ENCODE peak calls at places on chromosomes 16 and 17, in five cellular contexts. One of them, this sample, is unnamed.

GRCh38 chr17:5592382-5592781 is 8.1 kb upstream of the NLRP1 start:
- DNase-seq in GM23338: peak
- DNase-seq in CD4-positive, alpha-beta T cell: no peak
- DNase-seq in CD8-positive, alpha-beta T cell: no peak
- DNase-seq in uterus: no peak
- DNase-seq in this sample: no peak

GRCh38 chr17:44557653-44558285 is 485 bp downstream of the FZD2 start:
- DNase-seq in GM23338: peak
- DNase-seq in CD4-positive, alpha-beta T cell: peak
- DNase-seq in CD8-positive, alpha-beta T cell: no peak
- DNase-seq in uterus: peak
- DNase-seq in this sample: no peak

GRCh38 chr17:5837055-5837491 is 233.1 kb upstream of the WSCD1 start:
- DNase-seq in GM23338: no peak
- DNase-seq in CD4-positive, alpha-beta T cell: no peak
- DNase-seq in CD8-positive, alpha-beta T cell: no peak
- DNase-seq in uterus: no peak
- DNase-seq in this sample: no peak

GRCh38 chr17:81324177-81324905 is 29.2 kb upstream of the SLC38A10 start:
- DNase-seq in GM23338: no peak
- DNase-seq in CD4-positive, alpha-beta T cell: no peak
- DNase-seq in CD8-positive, alpha-beta T cell: no peak
- DNase-seq in uterus: no peak
- DNase-seq in this sample: no peak

GRCh38 chr17:34366051-34366450 is 3.0 kb upstream of the CCL1 start:
- DNase-seq in GM23338: no peak
- DNase-seq in CD4-positive, alpha-beta T cell: no peak
- DNase-seq in CD8-positive, alpha-beta T cell: no peak
- DNase-seq in uterus: no peak
- DNase-seq in this sample: no peak

GRCh38 chr16:70396209-70396904 is 42.5 kb downstream of the ST3GAL2 start:
- DNase-seq in GM23338: no peak
- DNase-seq in CD4-positive, alpha-beta T cell: no peak
- DNase-seq in CD8-positive, alpha-beta T cell: no peak
- DNase-seq in uterus: no peak
- DNase-seq in this sample: no peak

GRCh38 chr17:44362964-44363612 is 565 bp downstream of the FAM171A2 start:
- DNase-seq in GM23338: peak
- DNase-seq in CD4-positive, alpha-beta T cell: no peak
- DNase-seq in CD8-positive, alpha-beta T cell: no peak
- DNase-seq in uterus: no peak
- DNase-seq in this sample: no peak

GRCh38 chr17:12765544-12765943 is 23.8 kb upstream of the ARHGAP44 start:
- DNase-seq in GM23338: no peak
- DNase-seq in CD4-positive, alpha-beta T cell: no peak
- DNase-seq in CD8-positive, alpha-beta T cell: no peak
- DNase-seq in uterus: peak
- DNase-seq in this sample: no peak

GRCh38 chr17:10663231-10663630 is 6.1 kb upstream of the MYH3 start:
- DNase-seq in GM23338: no peak
- DNase-seq in CD4-positive, alpha-beta T cell: no peak
- DNase-seq in CD8-positive, alpha-beta T cell: no peak
- DNase-seq in uterus: no peak
- DNase-seq in this sample: no peak

GRCh38 chr16:27251561-27252205 is 16.9 kb downstream of the NSMCE1 start:
- DNase-seq in GM23338: no peak
- DNase-seq in CD4-positive, alpha-beta T cell: no peak
- DNase-seq in CD8-positive, alpha-beta T cell: no peak
- DNase-seq in uterus: no peak
- DNase-seq in this sample: no peak

GRCh38 chr17:64947146-64947545 is 27.9 kb upstream of the LRRC37A3 start:
- DNase-seq in GM23338: no peak
- DNase-seq in CD4-positive, alpha-beta T cell: no peak
- DNase-seq in CD8-positive, alpha-beta T cell: no peak
- DNase-seq in uterus: no peak
- DNase-seq in this sample: no peak

GRCh38 chr17:41176744-41177387 is 1.2 kb downstream of the KRTAP4-2 start:
- DNase-seq in GM23338: no peak
- DNase-seq in CD4-positive, alpha-beta T cell: no peak
- DNase-seq in CD8-positive, alpha-beta T cell: no peak
- DNase-seq in uterus: no peak
- DNase-seq in this sample: no peak

GRCh38 chr17:82933006-82933310 is 93.1 kb upstream of the ZNF750 start:
- DNase-seq in GM23338: no peak
- DNase-seq in CD4-positive, alpha-beta T cell: no peak
- DNase-seq in CD8-positive, alpha-beta T cell: no peak
- DNase-seq in uterus: peak
- DNase-seq in this sample: no peak

GRCh38 chr17:73552300-73553088 is 91.8 kb downstream of the SDK2 start:
- DNase-seq in GM23338: no peak
- DNase-seq in CD4-positive, alpha-beta T cell: no peak
- DNase-seq in CD8-positive, alpha-beta T cell: no peak
- DNase-seq in uterus: no peak
- DNase-seq in this sample: no peak

GRCh38 chr16:67249178-67249759 is 490 bp downstream of the SLC9A5 start:
- DNase-seq in GM23338: peak
- DNase-seq in CD4-positive, alpha-beta T cell: no peak
- DNase-seq in CD8-positive, alpha-beta T cell: no peak
- DNase-seq in uterus: no peak
- DNase-seq in this sample: no peak

GRCh38 chr16:78756189-78756661 is 656.8 kb downstream of the WWOX start:
- DNase-seq in GM23338: no peak
- DNase-seq in CD4-positive, alpha-beta T cell: no peak
- DNase-seq in CD8-positive, alpha-beta T cell: no peak
- DNase-seq in uterus: no peak
- DNase-seq in this sample: no peak
- H3K27ac ChIP-seq in GM23338: no peak
- H3K27ac ChIP-seq in CD4-positive, alpha-beta T cell: no peak
- H3K27ac ChIP-seq in CD8-positive, alpha-beta T cell: no peak
- H3K27ac ChIP-seq in uterus: no peak
- H3K27ac ChIP-seq in this sample: no peak

DNA sequence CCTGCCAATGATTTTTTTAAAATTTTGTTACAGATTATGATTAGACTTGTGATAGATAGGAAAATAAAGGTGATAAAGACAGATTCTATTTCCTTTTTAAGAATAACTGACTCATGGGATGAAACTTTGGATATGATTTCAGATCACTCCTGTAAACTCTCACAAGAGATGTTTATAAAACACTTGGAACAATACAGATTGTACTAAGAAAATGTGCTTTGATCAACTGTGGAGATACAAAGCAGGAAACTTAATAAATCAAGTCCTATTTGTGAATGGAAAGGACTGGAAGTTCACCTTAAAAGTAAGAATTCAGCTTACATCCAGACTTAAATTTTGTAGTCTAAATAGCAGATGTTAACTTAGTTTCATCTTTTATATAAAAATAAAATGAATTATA is 21.5 kb downstream of the MRTFB start:
- DNase-seq in GM23338: no peak
- DNase-seq in CD4-positive, alpha-beta T cell: no peak
- DNase-seq in CD8-positive, alpha-beta T cell: no peak
- DNase-seq in uterus: no peak
- DNase-seq in this sample: no peak
- H3K27ac ChIP-seq in GM23338: no peak
- H3K27ac ChIP-seq in CD4-positive, alpha-beta T cell: no peak
- H3K27ac ChIP-seq in CD8-positive, alpha-beta T cell: no peak
- H3K27ac ChIP-seq in uterus: no peak
- H3K27ac ChIP-seq in this sample: no peak

GRCh38 chr17:29664743-29665479 is 42.2 kb upstream of the CORO6 start:
- DNase-seq in GM23338: no peak
- DNase-seq in CD4-positive, alpha-beta T cell: no peak
- DNase-seq in CD8-positive, alpha-beta T cell: no peak
- DNase-seq in uterus: no peak
- DNase-seq in this sample: no peak

GRCh38 chr17:29665480-29665807 is 42.7 kb upstream of the CORO6 start:
- DNase-seq in GM23338: no peak
- DNase-seq in CD4-positive, alpha-beta T cell: no peak
- DNase-seq in CD8-positive, alpha-beta T cell: no peak
- DNase-seq in uterus: no peak
- DNase-seq in this sample: no peak

GRCh38 chr17:29663155-29663554 is 40.4 kb upstream of the CORO6 start:
- DNase-seq in GM23338: peak
- DNase-seq in CD4-positive, alpha-beta T cell: no peak
- DNase-seq in CD8-positive, alpha-beta T cell: no peak
- DNase-seq in uterus: no peak
- DNase-seq in this sample: no peak

GRCh38 chr17:29671661-29672060 is 48.9 kb upstream of the CORO6 start:
- DNase-seq in GM23338: no peak
- DNase-seq in CD4-positive, alpha-beta T cell: no peak
- DNase-seq in CD8-positive, alpha-beta T cell: no peak
- DNase-seq in uterus: no peak
- DNase-seq in this sample: no peak

GRCh38 chr17:29667969-29668368 is 45.3 kb upstream of the CORO6 start:
- DNase-seq in GM23338: peak
- DNase-seq in CD4-positive, alpha-beta T cell: no peak
- DNase-seq in CD8-positive, alpha-beta T cell: no peak
- DNase-seq in uterus: no peak
- DNase-seq in this sample: no peak
- H3K27ac ChIP-seq in GM23338: no peak
- H3K27ac ChIP-seq in CD4-positive, alpha-beta T cell: no peak
- H3K27ac ChIP-seq in CD8-positive, alpha-beta T cell: no peak
- H3K27ac ChIP-seq in uterus: no peak
- H3K27ac ChIP-seq in this sample: no peak

GRCh38 chr17:76687278-76688164 is 23.2 kb downstream of the MXRA7 start:
- DNase-seq in GM23338: no peak
- DNase-seq in CD4-positive, alpha-beta T cell: no peak
- DNase-seq in CD8-positive, alpha-beta T cell: no peak
- DNase-seq in uterus: peak
- DNase-seq in this sample: no peak

GRCh38 chr17:76688165-76688622 is 22.6 kb downstream of the MXRA7 start:
- DNase-seq in GM23338: no peak
- DNase-seq in CD4-positive, alpha-beta T cell: no peak
- DNase-seq in CD8-positive, alpha-beta T cell: no peak
- DNase-seq in uterus: no peak
- DNase-seq in this sample: no peak

GRCh38 chr17:76685846-76686245 is 24.9 kb downstream of the MXRA7 start:
- DNase-seq in GM23338: no peak
- DNase-seq in CD4-positive, alpha-beta T cell: no peak
- DNase-seq in CD8-positive, alpha-beta T cell: no peak
- DNase-seq in uterus: no peak
- DNase-seq in this sample: no peak

GRCh38 chr17:76685366-76685765 is 25.4 kb downstream of the MXRA7 start:
- DNase-seq in GM23338: no peak
- DNase-seq in CD4-positive, alpha-beta T cell: no peak
- DNase-seq in CD8-positive, alpha-beta T cell: no peak
- DNase-seq in uterus: no peak
- DNase-seq in this sample: no peak

DNA sequence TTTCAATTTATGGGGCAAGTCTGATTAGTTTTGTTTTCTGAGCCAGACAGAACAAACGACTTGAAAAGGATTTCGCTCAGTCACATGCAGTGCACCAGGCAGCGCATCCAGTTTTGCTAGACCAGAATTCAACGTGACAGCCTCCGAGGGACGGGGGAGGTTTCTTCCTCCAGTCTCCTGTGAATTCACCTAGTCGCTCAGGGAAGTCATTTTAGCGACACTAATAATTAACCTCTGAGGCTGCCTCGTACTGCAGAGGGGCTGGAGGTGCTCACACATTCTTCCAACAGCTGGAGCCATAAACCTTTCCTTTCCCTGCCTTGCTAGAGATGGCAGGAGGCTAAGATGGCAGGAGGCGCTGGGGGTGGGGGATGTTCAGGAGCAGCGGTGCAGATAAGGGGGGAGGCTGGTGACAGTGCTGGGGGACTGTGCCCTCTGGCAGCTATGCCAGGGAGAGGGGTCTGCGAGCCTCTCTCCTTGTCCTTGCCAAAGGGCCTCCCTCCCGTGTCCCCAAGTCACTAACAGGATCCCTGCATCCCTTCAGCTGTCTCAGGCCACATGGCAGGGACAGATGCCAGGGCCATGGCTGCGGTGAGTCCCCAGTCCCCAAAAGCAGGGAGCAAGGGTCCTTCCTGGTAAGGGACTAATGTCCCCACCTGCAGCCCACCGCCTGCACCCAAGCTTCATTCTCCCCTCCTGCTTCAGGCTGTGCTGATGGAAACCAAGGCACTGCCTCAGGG is 24.1 kb downstream of the MXRA7 start:
- DNase-seq in GM23338: no peak
- DNase-seq in CD4-positive, alpha-beta T cell: no peak
- DNase-seq in CD8-positive, alpha-beta T cell: no peak
- DNase-seq in uterus: no peak
- DNase-seq in this sample: no peak
- H3K27ac ChIP-seq in GM23338: no peak
- H3K27ac ChIP-seq in CD4-positive, alpha-beta T cell: no peak
- H3K27ac ChIP-seq in CD8-positive, alpha-beta T cell: no peak
- H3K27ac ChIP-seq in uterus: peak
- H3K27ac ChIP-seq in this sample: no peak

GRCh38 chr17:70053241-70054234 is 21.5 kb upstream of the KCNJ16 start:
- DNase-seq in GM23338: no peak
- DNase-seq in CD4-positive, alpha-beta T cell: no peak
- DNase-seq in CD8-positive, alpha-beta T cell: no peak
- DNase-seq in uterus: no peak
- DNase-seq in this sample: no peak
- H3K27ac ChIP-seq in GM23338: no peak
- H3K27ac ChIP-seq in CD4-positive, alpha-beta T cell: no peak
- H3K27ac ChIP-seq in CD8-positive, alpha-beta T cell: no peak
- H3K27ac ChIP-seq in uterus: no peak
- H3K27ac ChIP-seq in this sample: no peak

GRCh38 chr16:89921699-89922476 is 1.3 kb upstream of the TUBB3 start:
- DNase-seq in GM23338: peak
- DNase-seq in CD4-positive, alpha-beta T cell: no peak
- DNase-seq in CD8-positive, alpha-beta T cell: no peak
- DNase-seq in uterus: peak
- DNase-seq in this sample: no peak

GRCh38 chr16:89923640-89924297 is 627 bp downstream of the TUBB3 start:
- DNase-seq in GM23338: peak
- DNase-seq in CD4-positive, alpha-beta T cell: no peak
- DNase-seq in CD8-positive, alpha-beta T cell: no peak
- DNase-seq in uterus: no peak
- DNase-seq in this sample: no peak

GRCh38 chr16:89921131-89921698 is 1.9 kb upstream of the TUBB3 start:
- DNase-seq in GM23338: peak
- DNase-seq in CD4-positive, alpha-beta T cell: no peak
- DNase-seq in CD8-positive, alpha-beta T cell: no peak
- DNase-seq in uterus: no peak
- DNase-seq in this sample: no peak

GRCh38 chr16:89922884-89923639 is at the start of gene TUBB3:
- DNase-seq in GM23338: peak
- DNase-seq in CD4-positive, alpha-beta T cell: no peak
- DNase-seq in CD8-positive, alpha-beta T cell: no peak
- DNase-seq in uterus: no peak
- DNase-seq in this sample: peak

GRCh38 chr16:89922477-89922883 is 662 bp upstream of the TUBB3 start:
- DNase-seq in GM23338: peak
- DNase-seq in CD4-positive, alpha-beta T cell: no peak
- DNase-seq in CD8-positive, alpha-beta T cell: no peak
- DNase-seq in uterus: peak
- DNase-seq in this sample: no peak
- H3K27ac ChIP-seq in GM23338: no peak
- H3K27ac ChIP-seq in CD4-positive, alpha-beta T cell: no peak
- H3K27ac ChIP-seq in CD8-positive, alpha-beta T cell: no peak
- H3K27ac ChIP-seq in uterus: peak
- H3K27ac ChIP-seq in this sample: peak

GRCh38 chr16:68309798-68310197 is 948 bp downstream of the SLC7A6OS start:
- DNase-seq in GM23338: no peak
- DNase-seq in CD4-positive, alpha-beta T cell: no peak
- DNase-seq in CD8-positive, alpha-beta T cell: no peak
- DNase-seq in uterus: no peak
- DNase-seq in this sample: no peak
- H3K27ac ChIP-seq in GM23338: peak
- H3K27ac ChIP-seq in CD4-positive, alpha-beta T cell: peak
- H3K27ac ChIP-seq in CD8-positive, alpha-beta T cell: peak
- H3K27ac ChIP-seq in uterus: no peak
- H3K27ac ChIP-seq in this sample: no peak